ENCODE peak calls at places on chromosomes 13 and 19, in seven cellular contexts. B is heart left ventricle, C is psoas muscle, T is adrenal gland, N is tibial artery, P is prostate gland, E is HepG2. M is an unnamed sample.
A peak's percentile ranks its signal among the peaks of the same experiment; 100 is the strongest.

GRCh38 chr19:29672319-29672932 is 7.2 kb downstream of the PLEKHF1 start:
- DNase-seq in B (no peak), C (no peak), T (no peak), N (no peak), P (no peak), E (no peak), M (no peak)

GRCh38 chr13:50213526-50213925 is 198.3 kb downstream of the KCNRG start:
- DNase-seq in B (no peak), C (no peak), T (no peak), N (no peak), P (no peak), E (no peak), M (no peak)

GRCh38 chr13:74891610-74892009 is 590.4 kb downstream of the TBC1D4 start:
- DNase-seq in B (no peak), C (no peak), T (no peak), N (no peak), P (peak; percentile 57), E (no peak), M (no peak)

GRCh38 chr19:54172764-54173699 is at the start of gene TMC4:
- DNase-seq in B (no peak), C (no peak), T (no peak), N (no peak), P (peak; percentile 74), E (no peak), M (no peak)

GRCh38 chr13:28564030-28564429 is 69.1 kb upstream of the FLT1 start:
- DNase-seq in B (no peak), C (no peak), T (no peak), N (no peak), P (no peak), E (no peak), M (no peak)

GRCh38 chr19:28294395-28294794 is 918.6 kb downstream of the UQCRFS1 start:
- DNase-seq in B (peak; percentile 36), C (no peak), T (no peak), N (no peak), P (no peak), E (no peak), M (no peak)

GRCh38 chr19:13024958-13025653 is 29.8 kb downstream of the NFIX start:
- DNase-seq in B (no peak), C (peak; percentile 70), T (no peak), N (no peak), P (no peak), E (no peak), M (no peak)

GRCh38 chr19:16366433-16367268 is 42.0 kb downstream of the KLF2 start:
- DNase-seq in B (peak; percentile 24), C (peak; percentile 65), T (no peak), N (no peak), P (no peak), E (no peak), M (no peak)

GRCh38 chr13:91882918-91883317 is 484.5 kb downstream of the GPC5 start:
- DNase-seq in B (no peak), C (no peak), T (no peak), N (no peak), P (no peak), E (no peak), M (no peak)

GRCh38 chr19:14031719-14032480 is at the start of gene IL27RA:
- DNase-seq in B (peak; percentile 76), C (peak; percentile 77), T (peak; percentile 41), N (peak; percentile 51), P (peak; percentile 26), E (peak; percentile 46), M (no peak)

GRCh38 chr13:77386880-77387606 is 60.1 kb upstream of the MYCBP2 start:
- DNase-seq in B (no peak), C (peak; percentile 53), T (peak; percentile 23), N (peak; percentile 86), P (no peak), E (no peak), M (no peak)

GRCh38 chr13:71218960-71219359 is 648.0 kb downstream of the DACH1 start:
- DNase-seq in B (no peak), C (no peak), T (no peak), N (no peak), P (no peak), E (peak; percentile 7), M (no peak)

GRCh38 chr19:53664760-53665159 is 33.0 kb downstream of the DPRX start:
- DNase-seq in B (no peak), C (no peak), T (no peak), N (no peak), P (no peak), E (no peak), M (no peak)

GRCh38 chr13:62643007-62643483 is 1227.4 kb upstream of the PCDH20 start:
- DNase-seq in B (no peak), C (no peak), T (no peak), N (no peak), P (no peak), E (peak; percentile 5), M (no peak)

GRCh38 chr19:1001538-1002166 is 1.4 kb downstream of the GRIN3B start:
- DNase-seq in B (peak; percentile 60), C (peak; percentile 80), T (no peak), N (no peak), P (no peak), E (no peak), M (no peak)

GRCh38 chr13:40152145-40152544 is 496.7 kb downstream of the COG6 start:
- DNase-seq in B (no peak), C (no peak), T (peak; percentile 33), N (peak; percentile 43), P (no peak), E (no peak), M (no peak)

GRCh38 chr19:6571167-6571566 is 19.8 kb downstream of the CD70 start:
- DNase-seq in B (no peak), C (no peak), T (no peak), N (no peak), P (no peak), E (no peak), M (no peak)

GRCh38 chr19:35592226-35592625 is 6.3 kb downstream of the PMIS2 start:
- DNase-seq in B (no peak), C (no peak), T (peak; percentile 31), N (no peak), P (peak; percentile 11), E (peak; percentile 53), M (no peak)

GRCh38 chr19:1748115-1748702 is 5.1 kb upstream of the ONECUT3 start:
- DNase-seq in B (no peak), C (peak; percentile 36), T (no peak), N (no peak), P (no peak), E (no peak), M (no peak)

GRCh38 chr13:113357529-113357928 is 6.4 kb downstream of the GRTP1 start:
- DNase-seq in B (no peak), C (peak; percentile 10), T (no peak), N (no peak), P (no peak), E (no peak), M (no peak)

GRCh38 chr13:99421271-99421670 is 80.0 kb upstream of the TM9SF2 start:
- DNase-seq in B (no peak), C (no peak), T (no peak), N (no peak), P (no peak), E (no peak), M (no peak)

GRCh38 chr19:542173-542866 is 1.5 kb upstream of the GZMM start:
- DNase-seq in B (no peak), C (no peak), T (no peak), N (no peak), P (no peak), E (no peak), M (no peak)

GRCh38 chr19:53007200-53008054 is 6.3 kb upstream of the ERVV-1 start:
- DNase-seq in B (no peak), C (no peak), T (no peak), N (no peak), P (no peak), E (no peak), M (no peak)

GRCh38 chr19:17107546-17108452 is 32.2 kb downstream of the MYO9B start:
- DNase-seq in B (peak; percentile 96), C (peak; percentile 92), T (peak; percentile 97), N (peak; percentile 96), P (peak; percentile 89), E (peak; percentile 16), M (no peak)

GRCh38 chr13:93925976-93926375 is 553.5 kb downstream of the DCT start:
- DNase-seq in B (no peak), C (no peak), T (no peak), N (no peak), P (no peak), E (no peak), M (no peak)

GRCh38 chr13:109146912-109147624 is 517.7 kb downstream of the MYO16 start:
- DNase-seq in B (no peak), C (no peak), T (peak; percentile 55), N (no peak), P (no peak), E (no peak), M (no peak)

GRCh38 chr19:38836438-38837303 is 5.1 kb upstream of the ECH1 start:
- DNase-seq in B (no peak), C (peak; percentile 53), T (no peak), N (no peak), P (peak; percentile 53), E (no peak), M (no peak)
- H3K36me3 ChIP-seq in B (peaks cover 65% of the 10 kb centered on the region), C (peaks cover 62% of the 10 kb centered on the region), T (no peaks in the 10 kb centered on the region), N (peaks cover 60% of the 10 kb centered on the region), P (peaks cover 9% of the 10 kb centered on the region), E (peaks cover 60% of the 10 kb centered on the region), M (peaks cover 55% of the 10 kb centered on the region)

DNA sequence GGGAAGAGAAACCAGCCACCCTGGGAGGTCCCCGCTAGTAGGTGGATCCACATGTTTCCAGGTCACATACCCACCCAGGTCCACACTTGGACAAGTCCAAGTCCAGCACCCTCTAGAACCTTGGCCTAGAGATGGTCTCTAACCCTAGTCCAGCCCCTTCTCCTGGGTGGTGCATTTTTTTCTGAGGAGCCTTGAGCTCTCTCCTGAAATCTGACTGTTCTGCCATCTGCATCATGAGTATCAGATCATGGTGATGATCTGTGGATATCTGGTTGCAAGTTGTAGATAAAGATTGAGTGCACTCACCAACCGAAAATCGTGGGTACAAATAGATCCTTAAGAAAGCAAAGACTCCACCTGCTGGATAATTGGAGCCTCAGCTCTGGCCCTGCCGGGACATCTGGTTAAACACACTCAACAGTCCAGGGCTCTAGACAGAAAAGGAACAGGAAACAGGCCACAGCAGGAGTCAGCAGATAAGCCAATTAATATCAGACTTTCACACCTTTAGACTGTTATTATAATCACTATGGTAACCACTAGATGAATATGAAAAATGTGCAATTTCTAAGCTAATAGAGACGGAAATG is 41.1 kb downstream of the GPR12 start:
- DNase-seq in B (no peak), C (no peak), T (no peak), N (no peak), P (no peak), E (no peak), M (no peak)
- TF ChIP-seq CTCF in B (no peak), C (no peak), T (no peak), N (no peak), P (no peak), E (no peak), M (no peak)

DNA sequence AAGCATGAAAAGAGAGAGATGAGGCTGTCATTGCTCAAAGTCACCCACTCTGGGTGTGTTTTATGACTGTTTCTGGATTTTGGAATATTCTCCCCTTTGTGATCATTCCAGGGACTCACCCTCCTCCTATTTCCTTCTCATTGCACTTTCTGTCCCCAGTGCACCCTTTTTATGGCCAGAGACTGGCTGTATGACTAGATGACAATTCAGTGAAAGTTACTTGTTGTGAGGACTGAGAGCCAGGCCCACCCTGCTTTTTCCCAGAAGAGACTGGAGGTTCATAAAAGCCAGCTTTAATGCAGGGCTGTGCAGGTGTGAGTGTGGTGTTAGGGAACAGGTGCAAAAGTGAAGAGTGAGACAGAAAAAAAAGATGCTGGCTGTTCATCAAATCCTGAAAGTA is 17.3 kb downstream of the CEACAM7 start:
- DNase-seq in B (no peak), C (no peak), T (no peak), N (no peak), P (no peak), E (no peak), M (no peak)
- H3K36me3 ChIP-seq in B (no peaks in the 10 kb centered on the region), C (no peaks in the 10 kb centered on the region), T (no peaks in the 10 kb centered on the region), N (no peaks in the 10 kb centered on the region), P (no peaks in the 10 kb centered on the region), E (no peaks in the 10 kb centered on the region), M (no peaks in the 10 kb centered on the region)

GRCh38 chr19:46621191-46622117 is 3.4 kb downstream of the PTGIR start:
- DNase-seq in B (peak; percentile 7), C (peak; percentile 35), T (no peak), N (no peak), P (no peak), E (no peak), M (no peak)
- TF ChIP-seq CTCF in B (no peak), C (no peak), T (no peak), N (no peak), P (no peak), E (peak; percentile 35), M (no peak)